ENCODE peak calls at places on chromosomes 5 and 9, in seven cellular contexts. W is CD4-positive, alpha-beta memory T cell; C is naive thymus-derived CD4-positive, alpha-beta T cell; F is pancreas; O is CD8-positive, alpha-beta T cell; I is GM23248; E is suprapubic skin. M is an unnamed sample. For H3K4me1, the result is how much of the 10 kb centered on the place peaks cover.

GRCh38 chr5:119274024-119274766 is 81.6 kb upstream of the TNFAIP8 start:
- DNase-seq in E (no peak), O (no peak), W (no peak), F (no peak), C (no peak), I (no peak), M (no peak)

GRCh38 chr5:102722930-102723329 is 32.2 kb upstream of the PAM start:
- DNase-seq in O (no peak), I (peak), C (no peak), F (no peak), E (no peak), W (no peak), M (no peak)

GRCh38 chr5:134079748-134080581 is 34.5 kb upstream of the TCF7 start:
- DNase-seq in O (no peak), E (no peak), F (no peak), W (peak), I (no peak), C (no peak), M (no peak)

GRCh38 chr5:1387059-1387755 is 42.3 kb upstream of the CLPTM1L start:
- DNase-seq in O (no peak), I (no peak), E (no peak), F (no peak), W (no peak), C (peak), M (no peak)

GRCh38 chr9:133252301-133252776 is 22.7 kb downstream of the ABO start:
- DNase-seq in C (no peak), I (no peak), F (no peak), E (no peak), O (no peak), W (no peak), M (no peak)

GRCh38 chr5:2848634-2849033 is 97.2 kb upstream of the IRX2 start:
- DNase-seq in W (no peak), E (no peak), F (no peak), O (no peak), I (peak), C (no peak), M (no peak)

GRCh38 chr5:135534609-135535419 is 950 bp downstream of the NEUROG1 start:
- DNase-seq in C (no peak), O (no peak), F (no peak), E (peak), W (no peak), I (peak), M (no peak)

GRCh38 chr5:51187953-51188591 is 195.2 kb upstream of the ISL1 start:
- DNase-seq in C (no peak), E (no peak), W (no peak), I (no peak), F (no peak), O (no peak), M (no peak)

GRCh38 chr9:124812401-124813016 is 35.6 kb downstream of the OLFML2A start:
- DNase-seq in F (no peak), O (no peak), E (no peak), W (no peak), C (no peak), I (peak), M (no peak)

GRCh38 chr5:150568663-150569062 is 60.7 kb downstream of the NDST1 start:
- DNase-seq in F (no peak), W (no peak), E (no peak), C (no peak), O (no peak), I (no peak), M (no peak)

GRCh38 chr5:141665995-141666940 is 15.1 kb upstream of the FCHSD1 start:
- DNase-seq in F (no peak), O (no peak), W (no peak), C (no peak), I (no peak), E (no peak), M (no peak)

GRCh38 chr5:72558383-72558782 is 51.2 kb upstream of the ZNF366 start:
- DNase-seq in F (no peak), C (no peak), I (no peak), E (no peak), W (no peak), O (no peak), M (no peak)

GRCh38 chr9:121473229-121473628 is 26.4 kb downstream of the GGTA1 start:
- DNase-seq in W (no peak), I (no peak), O (no peak), E (no peak), F (no peak), C (no peak), M (no peak)

GRCh38 chr5:9519537-9519936 is 26.3 kb downstream of the SEMA5A start:
- DNase-seq in F (no peak), I (peak), O (no peak), C (no peak), E (no peak), W (no peak), M (no peak)

GRCh38 chr5:177600458-177601018 is 606 bp downstream of the B4GALT7 start:
- DNase-seq in C (no peak), E (no peak), F (no peak), I (peak), W (peak), O (no peak), M (no peak)

GRCh38 chr5:152202321-152202720 is 202.8 kb downstream of the NMUR2 start:
- DNase-seq in W (no peak), I (no peak), F (no peak), E (no peak), C (no peak), O (no peak), M (no peak)

GRCh38 chr9:98921740-98922139 is 22.0 kb upstream of the COL15A1 start:
- DNase-seq in O (no peak), F (no peak), I (no peak), E (no peak), C (no peak), W (no peak), M (no peak)

GRCh38 chr9:97507585-97507984 is 6.1 kb downstream of the TMOD1 start:
- DNase-seq in F (no peak), E (no peak), O (no peak), W (no peak), I (no peak), C (no peak), M (no peak)

GRCh38 chr9:127076860-127077657 is 45.4 kb downstream of the ANGPTL2 start:
- DNase-seq in C (no peak), I (peak), O (no peak), F (no peak), W (no peak), E (no peak), M (no peak)

GRCh38 chr5:147813696-147814095 is 17.8 kb downstream of the SPINK1 start:
- DNase-seq in F (no peak), C (no peak), I (no peak), W (no peak), E (no peak), O (no peak), M (no peak)

GRCh38 chr5:134247411-134247810 is 21.5 kb upstream of the PPP2CA start:
- DNase-seq in F (no peak), O (no peak), E (no peak), C (no peak), I (peak), W (no peak), M (no peak)

GRCh38 chr9:75063556-75064305 is 24.2 kb downstream of the NMRK1 start:
- DNase-seq in O (no peak), W (no peak), F (no peak), I (peak), E (no peak), C (no peak), M (no peak)

GRCh38 chr5:139390639-139391569 is 1.2 kb upstream of the MZB1 start:
- DNase-seq in I (no peak), C (no peak), O (no peak), W (no peak), F (no peak), E (peak), M (no peak)

GRCh38 chr5:44048268-44048984 is 340.8 kb downstream of the FGF10 start:
- DNase-seq in E (no peak), F (no peak), O (no peak), C (no peak), W (no peak), I (peak), M (no peak)

GRCh38 chr5:133709074-133709676 is 96.8 kb upstream of the FSTL4 start:
- DNase-seq in I (no peak), E (peak), W (no peak), C (no peak), O (no peak), F (no peak), M (no peak)

GRCh38 chr5:96322217-96322616 is 110.8 kb downstream of the PCSK1 start:
- DNase-seq in F (no peak), O (no peak), I (no peak), W (no peak), E (no peak), C (no peak), M (no peak)

GRCh38 chr5:33557605-33558004 is 116.8 kb downstream of the TARS1 start:
- DNase-seq in O (no peak), F (no peak), W (no peak), C (no peak), E (no peak), I (no peak), M (no peak)

GRCh38 chr5:91598216-91598615 is 215.1 kb upstream of the ARRDC3 start:
- DNase-seq in W (no peak), I (no peak), F (no peak), O (no peak), C (no peak), E (no peak), M (no peak)

GRCh38 chr5:5421149-5421960 is 1.1 kb upstream of the ICE1 start:
- DNase-seq in I (peak), F (no peak), C (peak), E (no peak), W (peak), O (no peak), M (no peak)

GRCh38 chr5:175107865-175108264 is 336.1 kb downstream of the DRD1 start:
- DNase-seq in C (no peak), F (no peak), I (no peak), O (no peak), W (no peak), E (no peak), M (no peak)

GRCh38 chr9:113707953-113708695 is 168.0 kb upstream of the ZNF618 start:
- DNase-seq in W (no peak), E (peak), I (no peak), C (no peak), O (no peak), F (no peak), M (no peak)

GRCh38 chr9:801399-802071 is 40.0 kb upstream of the DMRT1 start:
- DNase-seq in C (no peak), F (no peak), E (peak), I (peak), O (no peak), W (no peak), M (no peak)

GRCh38 chr9:5800969-5801738 is 31.8 kb downstream of the ERMP1 start:
- DNase-seq in C (no peak), W (no peak), O (no peak), I (no peak), E (no peak), F (no peak), M (no peak)

GRCh38 chr5:178363501-178364325 is 131.1 kb upstream of the PHYKPL start:
- DNase-seq in C (no peak), O (no peak), E (no peak), F (peak), W (no peak), I (no peak), M (no peak)

GRCh38 chr5:37695651-37696050 is 144.2 kb downstream of the GDNF start:
- DNase-seq in W (no peak), O (no peak), E (no peak), C (no peak), I (no peak), F (no peak), M (no peak)

GRCh38 chr9:121718063-121718462 is 66.6 kb downstream of the DAB2IP start:
- DNase-seq in E (no peak), W (no peak), I (peak), C (no peak), O (no peak), F (no peak), M (no peak)

DNA sequence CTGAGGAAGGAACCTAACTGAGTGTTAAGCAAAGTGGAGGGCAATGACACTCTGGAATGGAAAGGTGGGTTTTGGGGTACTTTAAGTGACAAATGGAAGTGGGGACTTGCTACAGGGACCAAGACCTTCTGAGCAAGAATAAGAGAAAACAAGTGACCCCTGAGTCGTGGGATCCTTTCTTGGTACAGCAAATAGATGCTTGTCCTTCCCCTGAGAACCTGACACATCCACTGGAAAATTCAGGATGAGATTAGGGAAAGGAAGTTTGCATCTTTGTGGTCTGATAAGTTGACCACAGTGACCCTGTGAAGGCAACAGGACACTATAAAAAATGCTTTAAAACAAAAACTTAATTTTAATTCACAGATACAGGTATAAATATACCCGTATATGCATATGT is 1.8 kb upstream of the IRF1 start:
- DNase-seq in W (no peak), O (no peak), C (no peak), E (no peak), F (no peak), I (no peak), M (no peak)
- H3K4me1 ChIP-seq in W (half or more), O (half or more), C (half or more), E (half or more), F (under half), I (under half), M (under half)

GRCh38 chr5:61303348-61303747 is 28.7 kb upstream of the ZSWIM6 start:
- DNase-seq in W (no peak), O (no peak), I (no peak), F (no peak), E (no peak), C (no peak), M (no peak)
- H3K4me1 ChIP-seq in W (under half), O (under half), I (half or more), F (under half), E (under half), C (under half), M (under half)

DNA sequence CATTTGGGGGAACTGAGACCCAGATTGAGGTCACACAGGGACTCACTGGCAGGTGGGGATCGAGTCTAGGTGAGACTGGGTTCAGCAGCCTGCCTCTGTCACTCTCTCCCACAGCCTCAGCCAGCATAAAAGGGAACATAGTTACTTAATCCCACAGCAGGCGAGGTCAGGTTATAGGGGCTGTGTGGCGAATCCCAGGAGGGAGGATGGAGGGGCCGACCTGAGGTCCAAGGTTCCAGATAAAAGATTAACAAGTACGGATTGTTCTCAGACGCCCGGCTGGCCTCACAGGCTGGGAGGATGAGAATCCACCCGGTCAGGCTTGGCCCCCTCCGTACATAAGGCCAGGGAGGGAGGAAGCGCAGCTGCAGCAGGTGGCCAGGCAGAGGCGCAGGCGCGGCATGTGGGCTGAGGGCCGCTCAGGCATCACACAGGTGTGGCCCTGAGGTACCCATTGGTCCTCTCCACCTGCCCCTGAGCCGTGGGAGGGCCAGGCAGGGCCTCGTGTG is 3.3 kb downstream of the SUSD3 start:
- DNase-seq in F (no peak), O (no peak), W (no peak), I (no peak), C (no peak), E (no peak), M (no peak)
- H3K4me1 ChIP-seq in F (under half), O (half or more), W (half or more), I (under half), C (half or more), E (under half), M (under half)

GRCh38 chr9:135889564-135890189 is 17.7 kb downstream of the CAMSAP1 start:
- DNase-seq in E (peak), I (no peak), C (no peak), F (no peak), O (no peak), W (no peak), M (no peak)

GRCh38 chr9:135888766-135889394 is 18.5 kb downstream of the CAMSAP1 start:
- DNase-seq in W (no peak), O (no peak), C (no peak), E (peak), I (no peak), F (no peak), M (no peak)

GRCh38 chr9:135890896-135891631 is 16.3 kb downstream of the CAMSAP1 start:
- DNase-seq in C (no peak), I (no peak), E (no peak), W (no peak), F (no peak), O (no peak), M (no peak)

GRCh38 chr9:135888126-135888765 is 19.1 kb downstream of the CAMSAP1 start:
- DNase-seq in C (no peak), I (no peak), E (peak), O (no peak), F (no peak), W (no peak), M (no peak)

GRCh38 chr9:135890190-135890861 is 17.0 kb downstream of the CAMSAP1 start:
- DNase-seq in C (no peak), O (no peak), W (no peak), F (no peak), I (no peak), E (peak), M (no peak)
- H3K4me1 ChIP-seq in C (under half), O (under half), W (half or more), F (under half), I (under half), E (half or more), M (under half)

DNA sequence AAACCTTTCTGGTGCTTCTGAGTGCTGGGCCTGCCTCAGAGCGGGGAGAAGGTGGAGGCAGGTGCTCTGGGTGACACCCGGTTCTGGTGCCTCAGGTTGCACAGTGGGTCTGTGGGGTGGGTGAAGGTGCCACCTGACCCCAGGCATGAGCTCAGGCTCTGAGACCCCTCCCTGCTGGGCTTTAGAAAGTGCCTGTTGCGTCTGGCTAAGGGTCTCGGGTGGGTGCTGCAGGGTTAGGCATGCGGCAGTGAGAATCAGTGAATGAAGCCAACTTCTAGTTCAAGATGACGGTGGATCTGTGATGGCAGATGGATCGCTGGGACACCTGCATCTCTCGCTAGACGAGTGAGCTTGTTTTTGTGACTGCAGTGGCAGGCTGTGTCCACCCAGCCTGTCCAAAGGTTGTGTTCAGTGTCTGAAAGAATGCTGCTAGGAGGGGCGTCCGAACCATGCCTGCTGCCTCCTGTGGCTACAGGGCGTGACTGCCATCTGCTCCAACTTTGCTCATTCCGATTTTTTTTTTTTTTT is 5.0 kb downstream of the SQSTM1 start:
- DNase-seq in I (peak), E (no peak), O (no peak), C (no peak), W (no peak), F (no peak), M (no peak)
- H3K4me1 ChIP-seq in I (under half), E (half or more), O (under half), C (under half), W (under half), F (under half), M (under half)

GRCh38 chr9:128208386-128208785 is 5.2 kb downstream of the DNM1 start:
- DNase-seq in C (no peak), O (no peak), E (no peak), F (no peak), W (no peak), I (no peak), M (no peak)
- H3K4me1 ChIP-seq in C (under half), O (under half), E (half or more), F (under half), W (under half), I (under half), M (under half)

GRCh38 chr5:58074717-58075116 is 385.2 kb downstream of the PLK2 start:
- DNase-seq in W (no peak), E (no peak), C (no peak), O (no peak), I (no peak), F (no peak), M (no peak)
- H3K4me1 ChIP-seq in W (under half), E (under half), C (under half), O (under half), I (under half), F (under half), M (under half)

GRCh38 chr9:110650991-110651411 is 17.6 kb upstream of the MUSK start:
- DNase-seq in O (no peak), W (no peak), F (no peak), C (no peak), I (peak), E (no peak), M (no peak)

GRCh38 chr9:110659891-110660541 is 8.6 kb upstream of the MUSK start:
- DNase-seq in O (no peak), I (peak), W (no peak), F (no peak), E (no peak), C (no peak), M (no peak)

GRCh38 chr9:110650261-110650660 is 18.3 kb upstream of the MUSK start:
- DNase-seq in I (peak), W (no peak), C (no peak), O (no peak), F (no peak), E (no peak), M (no peak)

DNA sequence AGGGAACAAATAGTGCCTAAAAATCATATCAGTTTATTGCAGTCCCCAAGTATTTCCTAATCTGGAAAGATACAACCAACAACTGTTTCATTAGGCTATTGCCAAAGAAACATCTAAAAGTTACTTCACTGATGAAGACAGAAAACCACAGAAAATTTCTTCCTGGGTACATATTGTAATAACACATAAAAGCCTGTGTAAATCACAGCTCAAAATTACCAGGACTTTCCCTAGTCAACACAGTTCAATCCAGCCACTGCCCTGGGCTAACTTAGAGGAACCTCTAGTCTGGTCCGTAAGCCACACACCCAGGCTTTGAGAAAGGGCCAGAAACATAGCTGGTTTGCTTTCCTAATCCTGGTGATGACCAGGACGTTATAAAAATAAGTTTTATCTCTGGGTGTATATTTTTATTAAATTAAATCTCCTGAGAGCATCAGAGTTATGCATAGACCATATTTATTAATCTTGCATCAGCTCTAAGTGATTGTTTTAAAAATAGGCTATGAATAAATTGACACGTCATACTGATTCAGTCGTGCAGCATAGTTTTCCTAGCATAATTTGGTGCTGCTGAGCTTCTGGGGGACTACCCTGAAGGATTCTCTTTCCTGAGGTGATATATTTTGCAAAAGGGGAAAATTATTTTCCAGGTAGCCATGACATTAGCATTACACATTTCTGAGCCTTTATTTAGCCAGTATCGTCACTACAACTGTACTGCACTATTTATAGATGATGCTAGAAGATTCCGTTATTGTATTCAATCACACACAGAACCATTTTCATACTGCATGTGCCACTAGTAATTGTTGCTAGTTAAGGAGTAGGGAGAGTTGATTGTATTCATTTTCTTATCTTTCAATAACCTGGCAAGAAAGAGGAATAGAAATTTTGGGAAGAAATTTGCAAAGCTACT is 12.6 kb upstream of the MUSK start:
- DNase-seq in C (no peak), E (no peak), F (no peak), I (peak), W (no peak), O (no peak), M (no peak)
- H3K4me1 ChIP-seq in C (under half), E (under half), F (under half), I (under half), W (under half), O (under half), M (under half)

M was measured in iPS DF 6.9.